ENCODE peak calls at places on chromosomes 4 and X, in five cellular contexts. One of them, this sample, is unnamed.

GRCh38 chr4:26813698-26814097 is 46.9 kb upstream of the STIM2 start:
- DNase-seq in mesenchymal stem cell: no peak
- DNase-seq in trophoblast cell: no peak
- DNase-seq in H1: no peak
- DNase-seq in neuronal stem cell: no peak
- DNase-seq in this sample: no peak

GRCh38 chr4:167233523-167234387 is 539 bp downstream of the SPOCK3 start:
- DNase-seq in mesenchymal stem cell: peak
- DNase-seq in H1: peak
- DNase-seq in trophoblast cell: no peak
- DNase-seq in neuronal stem cell: peak
- DNase-seq in this sample: peak

GRCh38 chr4:72323227-72323626 is 245.8 kb downstream of the ADAMTS3 start:
- DNase-seq in mesenchymal stem cell: no peak
- DNase-seq in neuronal stem cell: no peak
- DNase-seq in H1: no peak
- DNase-seq in trophoblast cell: no peak
- DNase-seq in this sample: no peak

GRCh38 chrX:123860983-123861382 is 1.1 kb downstream of the XIAP start:
- DNase-seq in trophoblast cell: no peak
- DNase-seq in neuronal stem cell: no peak
- DNase-seq in mesenchymal stem cell: peak
- DNase-seq in H1: no peak
- DNase-seq in this sample: no peak

GRCh38 chr4:24413311-24413784 is 171.0 kb downstream of the DHX15 start:
- DNase-seq in mesenchymal stem cell: peak
- DNase-seq in H1: peak
- DNase-seq in trophoblast cell: no peak
- DNase-seq in neuronal stem cell: no peak
- DNase-seq in this sample: no peak

GRCh38 chrX:72201836-72202536 is 20.4 kb downstream of the PIN4 start:
- DNase-seq in neuronal stem cell: no peak
- DNase-seq in mesenchymal stem cell: peak
- DNase-seq in trophoblast cell: no peak
- DNase-seq in H1: no peak
- DNase-seq in this sample: no peak

GRCh38 chrX:139881572-139881971 is 51.3 kb downstream of the ATP11C start:
- DNase-seq in trophoblast cell: peak
- DNase-seq in H1: no peak
- DNase-seq in mesenchymal stem cell: peak
- DNase-seq in neuronal stem cell: no peak
- DNase-seq in this sample: no peak

GRCh38 chr4:87896020-87896621 is 63.4 kb downstream of the MEPE start:
- DNase-seq in mesenchymal stem cell: peak
- DNase-seq in neuronal stem cell: no peak
- DNase-seq in trophoblast cell: peak
- DNase-seq in H1: no peak
- DNase-seq in this sample: peak

GRCh38 chr4:169841776-169842175 is 84.0 kb upstream of the HPF1 start:
- DNase-seq in mesenchymal stem cell: no peak
- DNase-seq in trophoblast cell: no peak
- DNase-seq in H1: no peak
- DNase-seq in neuronal stem cell: no peak
- DNase-seq in this sample: no peak

GRCh38 chr4:26058537-26058936 is 144.5 kb downstream of the SMIM20 start:
- DNase-seq in mesenchymal stem cell: no peak
- DNase-seq in trophoblast cell: peak
- DNase-seq in H1: no peak
- DNase-seq in neuronal stem cell: no peak
- DNase-seq in this sample: no peak

GRCh38 chr4:188403272-188403671 is 264.0 kb downstream of the TRIML1 start:
- DNase-seq in trophoblast cell: no peak
- DNase-seq in H1: no peak
- DNase-seq in mesenchymal stem cell: no peak
- DNase-seq in neuronal stem cell: no peak
- DNase-seq in this sample: peak

GRCh38 chrX:39525758-39526157 is 572.0 kb downstream of the BCOR start:
- DNase-seq in neuronal stem cell: no peak
- DNase-seq in mesenchymal stem cell: no peak
- DNase-seq in H1: no peak
- DNase-seq in trophoblast cell: no peak
- DNase-seq in this sample: peak

GRCh38 chrX:134545524-134545923 is 85.6 kb downstream of the HPRT1 start:
- DNase-seq in trophoblast cell: no peak
- DNase-seq in H1: no peak
- DNase-seq in neuronal stem cell: no peak
- DNase-seq in mesenchymal stem cell: no peak
- DNase-seq in this sample: no peak
- H3K4ac ChIP-seq in trophoblast cell: no peak
- H3K4ac ChIP-seq in H1: no peak
- H3K4ac ChIP-seq in neuronal stem cell: no peak
- H3K4ac ChIP-seq in mesenchymal stem cell: no peak
- H3K4ac ChIP-seq in this sample: no peak

DNA sequence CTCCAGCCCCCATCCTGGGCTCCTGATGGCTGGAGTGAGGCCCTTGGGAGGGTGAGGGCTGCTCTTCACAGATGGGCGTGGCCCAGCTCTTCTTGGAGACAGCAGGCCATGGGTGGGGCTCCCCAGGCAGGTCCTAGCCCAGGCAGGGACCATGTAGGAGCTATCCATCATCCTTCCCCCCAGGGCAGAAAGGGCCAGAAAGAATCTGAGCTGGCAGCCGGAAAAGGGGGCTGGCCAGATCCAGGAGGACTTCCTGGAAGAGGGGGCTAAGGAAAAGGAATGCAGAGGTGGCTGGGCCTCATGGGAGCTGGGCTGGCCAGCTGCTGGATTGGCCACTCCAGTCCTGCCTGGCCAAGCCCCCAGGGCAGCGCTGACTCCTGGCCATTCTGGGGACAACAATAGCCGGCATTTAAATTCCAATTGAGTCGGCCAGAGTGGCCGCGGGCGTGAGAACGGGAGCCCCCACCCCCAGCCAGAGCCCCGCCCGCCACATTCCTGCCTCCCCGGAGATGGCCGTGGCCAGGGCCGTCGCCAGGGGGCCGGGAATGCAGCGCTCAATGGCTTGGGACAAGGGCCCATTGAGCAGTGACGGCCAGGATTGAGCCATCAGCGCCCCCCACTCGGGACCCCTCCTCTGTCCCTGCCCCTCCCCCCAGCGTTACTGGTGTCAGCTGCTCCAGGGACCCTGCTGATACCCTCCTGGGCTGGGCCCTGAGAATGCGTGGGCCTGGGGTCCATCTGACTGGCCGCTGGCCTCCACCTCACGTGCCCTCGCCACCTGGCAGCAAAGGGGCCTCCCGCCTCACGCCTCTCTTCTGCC is 15.1 kb upstream of the FGFR3 start:
- DNase-seq in mesenchymal stem cell: peak
- DNase-seq in H1: peak
- DNase-seq in trophoblast cell: peak
- DNase-seq in neuronal stem cell: peak
- DNase-seq in this sample: peak
- H2BK12ac ChIP-seq in mesenchymal stem cell: no peak
- H2BK12ac ChIP-seq in H1: peak
- H2BK12ac ChIP-seq in trophoblast cell: peak
- H2BK12ac ChIP-seq in neuronal stem cell: peak
- H2BK12ac ChIP-seq in this sample: no peak

GRCh38 chrX:33336783-33337182 is 125.4 kb upstream of the DMD start:
- DNase-seq in trophoblast cell: no peak
- DNase-seq in neuronal stem cell: no peak
- DNase-seq in H1: no peak
- DNase-seq in mesenchymal stem cell: peak
- DNase-seq in this sample: peak

DNA sequence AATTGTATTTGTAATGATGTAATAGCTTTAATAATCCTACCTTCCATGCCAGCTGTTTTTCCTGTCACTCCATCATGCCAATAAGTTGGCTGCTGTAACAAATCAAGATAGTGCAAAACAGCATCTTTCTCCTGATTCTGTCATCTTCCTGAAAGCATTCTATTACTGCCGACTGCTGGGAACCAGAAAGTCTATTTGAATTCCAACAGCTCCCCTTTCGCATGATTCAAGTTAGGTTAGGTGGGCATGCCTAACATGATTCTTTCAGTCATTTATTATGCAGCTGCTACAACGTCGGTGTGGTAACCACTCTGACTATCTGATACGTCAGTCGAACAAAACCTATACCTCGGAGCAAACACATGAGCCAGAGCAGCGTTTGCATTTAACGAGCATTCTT is 127.9 kb upstream of the DMD start:
- DNase-seq in mesenchymal stem cell: no peak
- DNase-seq in neuronal stem cell: no peak
- DNase-seq in trophoblast cell: no peak
- DNase-seq in H1: no peak
- DNase-seq in this sample: peak
- H3K4me2 ChIP-seq in mesenchymal stem cell: no peak
- H3K4me2 ChIP-seq in neuronal stem cell: no peak
- H3K4me2 ChIP-seq in trophoblast cell: no peak
- H3K4me2 ChIP-seq in H1: no peak
- H3K4me2 ChIP-seq in this sample: no peak

DNA sequence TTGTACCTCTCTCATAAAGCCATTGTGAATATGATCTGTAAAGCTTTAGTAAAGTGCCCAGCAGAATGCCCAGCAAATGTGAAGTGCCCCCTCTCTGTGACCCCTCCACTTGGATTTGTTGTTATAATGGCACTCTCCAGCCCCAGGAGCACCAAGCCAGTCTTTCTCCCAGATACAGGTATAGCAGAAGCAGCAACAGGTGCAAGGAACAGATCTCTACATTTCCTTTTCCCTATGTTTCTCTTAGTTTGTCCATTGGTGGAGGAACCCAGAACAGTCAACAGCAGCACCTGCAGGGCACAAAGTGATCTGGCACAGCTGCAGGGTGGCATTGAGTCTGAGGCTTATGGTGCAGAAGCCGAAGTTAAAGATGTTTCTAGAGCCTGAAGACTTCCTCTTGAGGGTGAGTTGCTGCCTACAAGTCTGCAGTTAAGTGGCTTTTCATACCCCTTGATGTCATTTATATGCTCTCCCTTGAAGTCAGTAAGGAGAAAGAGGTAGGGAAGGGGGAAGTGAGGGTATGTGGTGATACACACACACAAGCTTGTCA is 16.1 kb upstream of the CXCL3 start:
- DNase-seq in neuronal stem cell: no peak
- DNase-seq in trophoblast cell: no peak
- DNase-seq in H1: no peak
- DNase-seq in mesenchymal stem cell: no peak
- DNase-seq in this sample: no peak
- H3K4ac ChIP-seq in neuronal stem cell: no peak
- H3K4ac ChIP-seq in trophoblast cell: no peak
- H3K4ac ChIP-seq in H1: no peak
- H3K4ac ChIP-seq in mesenchymal stem cell: peak
- H3K4ac ChIP-seq in this sample: no peak

GRCh38 chr4:141371206-141371605 is 150.5 kb downstream of the ZNF330 start:
- DNase-seq in trophoblast cell: no peak
- DNase-seq in neuronal stem cell: no peak
- DNase-seq in mesenchymal stem cell: no peak
- DNase-seq in H1: no peak
- DNase-seq in this sample: no peak
- H2BK12ac ChIP-seq in trophoblast cell: no peak
- H2BK12ac ChIP-seq in neuronal stem cell: no peak
- H2BK12ac ChIP-seq in mesenchymal stem cell: no peak
- H2BK12ac ChIP-seq in H1: no peak
- H2BK12ac ChIP-seq in this sample: no peak

GRCh38 chr4:11416767-11417113 is 12.0 kb downstream of the HS3ST1 start:
- DNase-seq in H1: no peak
- DNase-seq in trophoblast cell: no peak
- DNase-seq in neuronal stem cell: no peak
- DNase-seq in mesenchymal stem cell: no peak
- DNase-seq in this sample: no peak
- H3K4me2 ChIP-seq in H1: no peak
- H3K4me2 ChIP-seq in trophoblast cell: no peak
- H3K4me2 ChIP-seq in neuronal stem cell: no peak
- H3K4me2 ChIP-seq in mesenchymal stem cell: no peak
- H3K4me2 ChIP-seq in this sample: no peak

GRCh38 chr4:114265342-114265741 is 285.9 kb upstream of the ARSJ start:
- DNase-seq in H1: no peak
- DNase-seq in neuronal stem cell: no peak
- DNase-seq in mesenchymal stem cell: no peak
- DNase-seq in trophoblast cell: no peak
- DNase-seq in this sample: no peak
- H3K4ac ChIP-seq in H1: no peak
- H3K4ac ChIP-seq in neuronal stem cell: no peak
- H3K4ac ChIP-seq in mesenchymal stem cell: no peak
- H3K4ac ChIP-seq in trophoblast cell: no peak
- H3K4ac ChIP-seq in this sample: no peak

DNA sequence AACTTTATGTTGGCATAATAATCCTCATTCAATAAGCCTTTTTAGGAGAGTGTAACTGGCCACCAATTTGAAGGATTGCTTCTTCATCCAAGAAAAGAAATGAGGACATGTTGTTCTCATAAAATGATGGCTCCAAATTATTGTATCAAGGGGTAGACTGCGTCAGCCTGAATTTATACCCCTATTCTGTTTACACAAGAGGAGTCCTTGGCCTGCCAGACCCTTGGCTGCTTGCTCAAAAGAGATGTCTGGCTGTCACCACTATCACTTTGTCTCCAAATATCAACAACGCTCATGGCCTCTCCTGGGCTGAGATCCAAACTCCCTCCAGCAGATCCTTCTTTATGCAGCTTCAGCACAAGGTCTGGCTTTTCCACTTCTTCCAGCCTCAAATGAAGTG is 127.8 kb downstream of the OR13H1 start:
- DNase-seq in trophoblast cell: no peak
- DNase-seq in mesenchymal stem cell: no peak
- DNase-seq in H1: no peak
- DNase-seq in neuronal stem cell: no peak
- DNase-seq in this sample: no peak
- H2BK12ac ChIP-seq in trophoblast cell: no peak
- H2BK12ac ChIP-seq in mesenchymal stem cell: no peak
- H2BK12ac ChIP-seq in H1: no peak
- H2BK12ac ChIP-seq in neuronal stem cell: no peak
- H2BK12ac ChIP-seq in this sample: no peak